ENCODE peak calls at places on chromosomes 13 and 19, in four cellular contexts. One of them, this sample, is unnamed.
A peak's percentile ranks its signal among the peaks of the same experiment; 100 is the strongest.

GRCh38 chr13:31056650-31057275 is 104.9 kb downstream of the HSPH1 start:
- DNase-seq in suprapubic skin: no peak
- DNase-seq in kidney tubule cell: no peak
- DNase-seq in NCI-H187: no peak
- DNase-seq in this sample: no peak

GRCh38 chr19:13099073-13099999 is 3.3 kb downstream of the LYL1 start:
- DNase-seq in suprapubic skin: peak; percentile 92
- DNase-seq in kidney tubule cell: peak; percentile 31
- DNase-seq in NCI-H187: no peak
- DNase-seq in this sample: no peak

GRCh38 chr19:38989066-38989605 is 13.6 kb upstream of the FBXO17 start:
- DNase-seq in suprapubic skin: no peak
- DNase-seq in kidney tubule cell: peak; percentile 67
- DNase-seq in NCI-H187: no peak
- DNase-seq in this sample: no peak

GRCh38 chr19:39602224-39602623 is at the start of gene LGALS13:
- DNase-seq in NCI-H187: no peak
- DNase-seq in suprapubic skin: no peak
- DNase-seq in kidney tubule cell: no peak
- DNase-seq in this sample: no peak

GRCh38 chr19:19835560-19836038 is 14.0 kb upstream of the ZNF506 start:
- DNase-seq in NCI-H187: no peak
- DNase-seq in kidney tubule cell: no peak
- DNase-seq in suprapubic skin: no peak
- DNase-seq in this sample: no peak

GRCh38 chr13:46165485-46166220 is 16.3 kb downstream of the LCP1 start:
- DNase-seq in suprapubic skin: no peak
- DNase-seq in kidney tubule cell: peak; percentile 93
- DNase-seq in NCI-H187: no peak
- DNase-seq in this sample: no peak

GRCh38 chr19:44212865-44213346 is 574 bp downstream of the ZNF227 start:
- DNase-seq in suprapubic skin: no peak
- DNase-seq in kidney tubule cell: peak; percentile 45
- DNase-seq in NCI-H187: no peak
- DNase-seq in this sample: no peak

GRCh38 chr19:15197275-15198005 is 3.4 kb downstream of the NOTCH3 start:
- DNase-seq in suprapubic skin: no peak
- DNase-seq in kidney tubule cell: no peak
- DNase-seq in NCI-H187: no peak
- DNase-seq in this sample: no peak

GRCh38 chr13:27622102-27622820 is 569 bp downstream of the POLR1D start:
- DNase-seq in NCI-H187: no peak
- DNase-seq in suprapubic skin: no peak
- DNase-seq in kidney tubule cell: peak; percentile 23
- DNase-seq in this sample: no peak

GRCh38 chr13:40187836-40188591 is 478.4 kb downstream of the FOXO1 start:
- DNase-seq in kidney tubule cell: no peak
- DNase-seq in suprapubic skin: no peak
- DNase-seq in NCI-H187: no peak
- DNase-seq in this sample: no peak

GRCh38 chr19:13062317-13062716 is 40.3 kb downstream of the LYL1 start:
- DNase-seq in NCI-H187: no peak
- DNase-seq in suprapubic skin: no peak
- DNase-seq in kidney tubule cell: no peak
- DNase-seq in this sample: no peak

GRCh38 chr13:87676254-87677042 is 5.3 kb downstream of the SLITRK5 start:
- DNase-seq in NCI-H187: no peak
- DNase-seq in suprapubic skin: no peak
- DNase-seq in kidney tubule cell: no peak
- DNase-seq in this sample: no peak

GRCh38 chr19:11931051-11931450 is 6.1 kb downstream of the ZNF700 start:
- DNase-seq in suprapubic skin: no peak
- DNase-seq in kidney tubule cell: no peak
- DNase-seq in NCI-H187: no peak
- DNase-seq in this sample: no peak

GRCh38 chr19:51172223-51172622 is 30.1 kb downstream of the SIGLEC7 start:
- DNase-seq in kidney tubule cell: no peak
- DNase-seq in suprapubic skin: no peak
- DNase-seq in NCI-H187: no peak
- DNase-seq in this sample: no peak

GRCh38 chr13:99926014-99926731 is 45.4 kb downstream of the ZIC5 start:
- DNase-seq in NCI-H187: peak; percentile 80
- DNase-seq in suprapubic skin: no peak
- DNase-seq in kidney tubule cell: peak; percentile 70
- DNase-seq in this sample: no peak

GRCh38 chr13:29369060-29369743 is 226.3 kb downstream of the SLC7A1 start:
- DNase-seq in NCI-H187: peak; percentile 27
- DNase-seq in suprapubic skin: no peak
- DNase-seq in kidney tubule cell: peak; percentile 45
- DNase-seq in this sample: no peak

GRCh38 chr13:114048463-114048862 is 74.6 kb upstream of the C13orf46 start:
- DNase-seq in suprapubic skin: no peak
- DNase-seq in kidney tubule cell: no peak
- DNase-seq in NCI-H187: no peak
- DNase-seq in this sample: no peak

GRCh38 chr19:6536138-6536671 is 5.4 kb downstream of the TNFSF9 start:
- DNase-seq in suprapubic skin: no peak
- DNase-seq in NCI-H187: no peak
- DNase-seq in kidney tubule cell: peak; percentile 83
- DNase-seq in this sample: no peak

GRCh38 chr19:17125052-17125727 is 49.6 kb downstream of the MYO9B start:
- DNase-seq in kidney tubule cell: no peak
- DNase-seq in suprapubic skin: no peak
- DNase-seq in NCI-H187: no peak
- DNase-seq in this sample: no peak

This sample was measured in NCI-H1436 treated with DMSO at 0.1 percent for 48 hours.